ENCODE peak calls at places on chromosomes 4 and X, in four cellular contexts. D is heart left ventricle, J is hepatocyte, T is fibroblast of lung. P is an unnamed sample.
A peak's percentile ranks its signal among the peaks of the same experiment; 100 is the strongest.

GRCh38 chr4:169611991-169612868 is at the start of gene NEK1:
- DNase-seq in D (peak; percentile 93), J (peak; percentile 94), T (peak; percentile 88), P (peak; percentile 85)

GRCh38 chrX:129980540-129981206 is 1.8 kb upstream of the BCORL1 start:
- DNase-seq in D (peak; percentile 67), J (peak; percentile 71), T (peak; percentile 16), P (peak; percentile 73)

GRCh38 chr4:132062611-132063239 is 1086.4 kb upstream of the PCDH10 start:
- DNase-seq in D (no peak), J (peak; percentile 3), T (no peak), P (no peak)

GRCh38 chrX:107739541-107739940 is 36.0 kb downstream of the TSC22D3 start:
- DNase-seq in D (no peak), J (no peak), T (no peak), P (no peak)

GRCh38 chr4:169120624-169121023 is 110.6 kb upstream of the CBR4 start:
- DNase-seq in D (no peak), J (no peak), T (no peak), P (no peak)

GRCh38 chrX:83508006-83508405 is at the start of gene POU3F4:
- DNase-seq in D (no peak), J (no peak), T (peak; percentile 84), P (peak; percentile 23)

GRCh38 chr4:33537527-33537926 is 2706.8 kb downstream of the ARAP2 start:
- DNase-seq in D (no peak), J (no peak), T (no peak), P (no peak)

GRCh38 chr4:42627887-42628646 is 28.8 kb downstream of the ATP8A1 start:
- DNase-seq in D (peak; percentile 85), J (no peak), T (no peak), P (peak; percentile 88)

GRCh38 chr4:169064281-169064680 is 54.2 kb upstream of the CBR4 start:
- DNase-seq in D (no peak), J (no peak), T (no peak), P (no peak)

GRCh38 chr4:45539142-45539814 is 584.6 kb downstream of the GABRG1 start:
- DNase-seq in D (no peak), J (no peak), T (no peak), P (no peak)

GRCh38 chrX:77160301-77160700 is 286.9 kb upstream of the FGF16 start:
- DNase-seq in D (no peak), J (no peak), T (no peak), P (no peak)

GRCh38 chr4:184408021-184408710 is 66.2 kb downstream of the IRF2 start:
- DNase-seq in D (no peak), J (no peak), T (peak; percentile 94), P (no peak)

GRCh38 chr4:114180481-114180880 is 201.0 kb upstream of the ARSJ start:
- DNase-seq in D (no peak), J (peak; percentile 79), T (peak; percentile 88), P (no peak)

GRCh38 chr4:11635336-11635735 is 206.6 kb upstream of the HS3ST1 start:
- DNase-seq in D (no peak), J (peak; percentile 54), T (peak; percentile 93), P (no peak)

GRCh38 chrX:74536142-74537010 is 78.0 kb downstream of the RLIM start:
- DNase-seq in D (peak; percentile 93), J (peak; percentile 81), T (peak; percentile 90), P (peak; percentile 76)

GRCh38 chr4:160233141-160233540 is 1130.3 kb downstream of the RAPGEF2 start:
- DNase-seq in D (no peak), J (no peak), T (no peak), P (no peak)

GRCh38 chr4:52657630-52658501 is 1.2 kb downstream of the USP46 start:
- DNase-seq in D (no peak), J (peak; percentile 77), T (peak; percentile 39), P (peak; percentile 21)

GRCh38 chr4:153023692-153024394 is 87.7 kb downstream of the FHDC1 start:
- DNase-seq in D (no peak), J (no peak), T (no peak), P (no peak)

GRCh38 chr4:75028196-75028854 is 95.4 kb downstream of the PARM1 start:
- DNase-seq in D (no peak), J (no peak), T (no peak), P (peak; percentile 16)

GRCh38 chr4:75030028-75030427 is 97.1 kb downstream of the PARM1 start:
- DNase-seq in D (no peak), J (no peak), T (no peak), P (no peak)

GRCh38 chr4:75030649-75031235 is 97.8 kb downstream of the PARM1 start:
- DNase-seq in D (no peak), J (peak; percentile 8), T (no peak), P (peak; percentile 59)

DNA sequence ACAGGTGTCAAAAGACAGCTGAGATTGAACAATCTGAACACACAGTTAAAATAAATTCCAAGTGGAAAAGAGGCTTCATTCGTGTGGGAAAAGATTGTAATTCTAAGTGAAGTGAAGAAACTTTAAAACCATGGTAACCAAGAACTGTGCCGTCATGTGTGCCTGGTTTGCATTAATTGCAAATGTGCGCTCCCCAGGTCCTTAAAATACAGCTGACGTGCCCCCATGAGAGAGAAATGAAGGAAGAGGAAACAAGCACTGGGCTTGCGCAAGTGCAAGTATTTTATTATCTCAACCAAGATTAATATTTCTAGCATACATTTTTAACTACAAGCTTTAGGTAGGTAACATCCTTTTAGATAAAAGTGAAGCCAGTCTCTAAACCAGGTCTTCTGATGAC is 92.5 kb downstream of the PARM1 start:
- DNase-seq in D (no peak), J (no peak), T (no peak), P (no peak)
- H3K4me3 ChIP-seq in D (no peak overlapping the region), J (no peak overlapping the region), T (no peak overlapping the region), P (no peak overlapping the region)

DNA sequence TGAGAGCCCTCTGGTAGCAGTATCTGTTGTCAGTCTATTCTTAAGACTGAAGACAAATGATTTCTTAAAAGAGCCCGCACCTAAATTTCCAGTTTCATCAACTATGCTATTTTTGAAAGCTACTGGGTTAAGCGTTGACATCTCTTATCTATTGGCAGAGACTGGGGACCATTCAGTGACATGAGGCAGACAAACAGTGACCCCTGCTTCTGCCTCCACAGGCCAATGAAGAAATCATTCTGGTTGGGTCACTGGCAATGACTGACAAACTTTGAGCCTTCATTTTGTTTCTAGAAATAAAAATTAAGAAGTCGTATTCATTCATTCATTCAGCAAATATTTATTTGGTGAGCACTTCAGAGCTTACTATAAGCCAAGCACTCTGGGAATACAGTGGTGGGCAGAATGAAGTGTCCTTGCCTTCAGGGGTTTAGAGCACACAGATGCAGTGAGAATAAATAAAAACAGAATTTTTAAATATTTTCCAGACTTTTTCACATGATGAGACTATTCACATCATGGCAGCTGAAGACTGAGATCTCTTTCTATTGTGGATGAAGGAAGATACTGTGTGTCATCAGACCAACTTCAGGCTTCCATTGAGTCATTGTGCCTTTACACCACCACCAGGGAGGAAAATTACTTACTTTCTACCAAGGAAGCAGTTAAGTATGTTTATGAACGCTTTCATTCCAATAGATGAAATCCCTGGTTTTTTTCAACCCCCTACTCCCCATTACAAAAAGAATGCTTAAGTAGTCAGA is 36.0 kb downstream of the SORBS2 start:
- DNase-seq in D (peak; percentile 59), J (no peak), T (peak; percentile 35), P (no peak)
- H3K4me3 ChIP-seq in D (peak overlapping the region; percentile 49), J (no peak overlapping the region), T (no peak overlapping the region), P (no peak overlapping the region)

GRCh38 chr4:4388418-4388817 is 1.5 kb downstream of the NSG1 start:
- DNase-seq in D (no peak), J (no peak), T (no peak), P (no peak)
- H3K4me3 ChIP-seq in D (no peak overlapping the region), J (no peak overlapping the region), T (no peak overlapping the region), P (no peak overlapping the region)

DNA sequence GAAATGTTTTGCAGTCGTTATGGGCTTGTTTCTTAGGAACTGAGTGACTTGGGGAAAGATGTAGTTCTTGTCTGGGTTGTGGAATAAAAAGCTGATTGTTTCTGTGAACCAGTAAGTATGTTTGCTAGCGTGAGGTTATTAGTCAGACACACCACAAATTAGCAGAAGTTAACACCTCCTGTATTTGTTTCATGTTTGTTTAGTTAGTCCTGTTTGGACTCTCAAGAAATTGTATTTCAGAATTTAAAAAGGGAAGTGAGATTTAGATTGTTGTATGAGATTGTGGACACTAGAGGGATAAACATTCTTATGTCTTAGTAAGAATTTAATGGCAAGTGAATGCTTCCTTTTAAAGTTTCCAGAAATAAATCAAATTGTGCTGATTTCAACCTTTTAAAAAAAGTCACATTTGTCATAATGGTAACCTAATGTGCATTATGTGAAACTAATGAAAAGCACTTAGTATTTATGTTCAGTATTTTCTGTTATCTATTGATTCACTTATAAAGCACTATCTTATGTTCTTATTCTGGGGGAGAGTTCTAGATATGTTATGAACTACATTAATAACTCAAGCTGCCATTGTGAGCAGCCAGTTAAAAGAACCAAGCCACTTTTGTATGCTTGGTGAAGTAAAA is 25.6 kb downstream of the ATP10D start:
- DNase-seq in D (no peak), J (no peak), T (peak; percentile 33), P (no peak)
- H3K4me3 ChIP-seq in D (no peak overlapping the region), J (no peak overlapping the region), T (no peak overlapping the region), P (no peak overlapping the region)

GRCh38 chrX:41922694-41923171 is 621 bp downstream of the CASK start:
- DNase-seq in D (peak; percentile 28), J (peak; percentile 57), T (peak; percentile 12), P (peak; percentile 23)

GRCh38 chrX:41919870-41920269 is 3.5 kb downstream of the CASK start:
- DNase-seq in D (no peak), J (no peak), T (no peak), P (no peak)

GRCh38 chrX:41923257-41923924 is at the start of gene CASK:
- DNase-seq in D (peak; percentile 94), J (peak; percentile 96), T (peak; percentile 86), P (peak; percentile 93)

GRCh38 chrX:41922125-41922521 is 1.2 kb downstream of the CASK start:
- DNase-seq in D (no peak), J (no peak), T (peak; percentile 39), P (no peak)

GRCh38 chrX:41921492-41922124 is 1.7 kb downstream of the CASK start:
- DNase-seq in D (no peak), J (no peak), T (peak; percentile 34), P (no peak)
- H3K4me3 ChIP-seq in D (peak overlapping the region; percentile 75), J (peak overlapping the region; percentile 29), T (peak overlapping the region; percentile 70), P (no peak overlapping the region)

DNA sequence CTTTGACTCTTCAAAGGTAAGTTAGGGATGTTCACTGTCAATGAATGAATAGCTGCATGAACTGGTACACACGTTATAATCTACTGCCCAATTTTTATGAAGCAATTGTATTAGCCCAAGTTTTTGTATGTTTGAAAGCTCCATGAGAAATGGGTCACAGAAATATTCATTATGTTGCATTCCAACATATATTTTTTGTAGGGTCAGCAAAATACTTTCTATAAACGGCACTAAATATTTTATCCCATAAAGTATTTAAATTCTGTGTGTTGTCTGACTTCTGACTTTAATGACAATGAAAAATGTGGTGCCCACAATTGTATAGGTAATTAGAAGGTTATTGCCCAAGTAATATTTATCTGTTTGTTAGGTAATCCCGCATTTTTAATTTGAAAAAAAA is 466.0 kb downstream of the FAT4 start:
- DNase-seq in D (no peak), J (no peak), T (no peak), P (no peak)
- H3K4me3 ChIP-seq in D (no peak overlapping the region), J (no peak overlapping the region), T (no peak overlapping the region), P (no peak overlapping the region)

DNA sequence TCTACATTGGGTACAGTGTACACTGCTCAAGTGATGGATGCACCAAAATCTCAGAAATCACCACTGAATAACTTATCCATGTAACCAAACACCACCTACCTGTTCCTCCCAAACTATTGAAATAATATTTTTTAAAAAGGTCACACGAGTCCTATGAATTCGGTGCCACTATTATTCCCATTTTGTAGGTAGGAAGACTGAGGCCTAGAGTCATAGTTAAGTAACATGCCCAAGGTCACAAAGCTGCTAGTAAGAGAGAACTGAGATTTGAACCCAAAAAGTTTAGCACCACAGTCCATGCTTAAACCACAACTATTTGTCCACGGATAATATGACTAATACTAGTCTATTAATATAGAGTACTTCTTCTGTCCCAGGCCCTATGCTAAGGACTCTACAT is 2.7 kb downstream of the ARHGEF6 start:
- DNase-seq in D (no peak), J (no peak), T (no peak), P (no peak)
- H3K4me3 ChIP-seq in D (no peak overlapping the region), J (no peak overlapping the region), T (no peak overlapping the region), P (no peak overlapping the region)

GRCh38 chr4:113160548-113160947 is 111.1 kb downstream of the ANK2 start:
- DNase-seq in D (no peak), J (no peak), T (no peak), P (no peak)
- H3K4me3 ChIP-seq in D (no peak overlapping the region), J (no peak overlapping the region), T (no peak overlapping the region), P (no peak overlapping the region)

P was measured in body of pancreas.